ENCODE peak calls at places on chromosomes 5 and 9, in four cellular contexts. N is AG04450, G is neural progenitor cell, L is brain microvascular endothelial cell. Z is an unnamed sample.
A peak's percentile ranks its signal among the peaks of the same experiment; 100 is the strongest.

GRCh38 chr9:133986061-133986460 is 6.1 kb downstream of the VAV2 start:
- DNase-seq in N (no peak), G (no peak), L (no peak), Z (no peak)

GRCh38 chr9:124345751-124346281 is 69.4 kb downstream of the PSMB7 start:
- DNase-seq in L (no peak), G (no peak), N (no peak), Z (no peak)

GRCh38 chr5:149834246-149834855 is 104.2 kb downstream of the PPARGC1B start:
- DNase-seq in N (peak; percentile 86), G (peak; percentile 82), L (peak; percentile 79), Z (peak; percentile 24)

GRCh38 chr9:77293949-77294348 is 116.6 kb downstream of the VPS13A start:
- DNase-seq in G (no peak), N (no peak), L (no peak), Z (no peak)

GRCh38 chr5:169011009-169011408 is 289.9 kb downstream of the SLIT3 start:
- DNase-seq in N (no peak), L (no peak), G (no peak), Z (no peak)

GRCh38 chr9:114112325-114112724 is 13.2 kb upstream of the KIF12 start:
- DNase-seq in L (no peak), N (no peak), G (no peak), Z (no peak)

GRCh38 chr5:139182528-139183296 is 15.5 kb downstream of the SIL1 start:
- DNase-seq in L (no peak), G (no peak), N (no peak), Z (no peak)

GRCh38 chr5:160118349-160119141 is 705 bp downstream of the PWWP2A start:
- DNase-seq in L (no peak), N (no peak), G (no peak), Z (peak; percentile 26)

GRCh38 chr9:7961076-7961475 is 161.5 kb upstream of the DMAC1 start:
- DNase-seq in N (no peak), L (no peak), G (peak; percentile 5), Z (no peak)

GRCh38 chr9:116490321-116490720 is 196.8 kb upstream of the TRIM32 start:
- DNase-seq in L (no peak), N (no peak), G (no peak), Z (no peak)

GRCh38 chr5:113119271-113119924 is 142.8 kb downstream of the DCP2 start:
- DNase-seq in L (no peak), N (no peak), G (no peak), Z (no peak)

GRCh38 chr5:99543841-99544240 is 615.0 kb upstream of the CHD1 start:
- DNase-seq in G (no peak), N (no peak), L (no peak), Z (no peak)

GRCh38 chr5:39740404-39740803 is 315.6 kb upstream of the DAB2 start:
- DNase-seq in G (no peak), N (no peak), L (no peak), Z (no peak)

GRCh38 chr5:45696206-45696836 is at the start of gene HCN1:
- DNase-seq in G (peak; percentile 94), L (peak; percentile 37), N (no peak), Z (no peak)

DNA sequence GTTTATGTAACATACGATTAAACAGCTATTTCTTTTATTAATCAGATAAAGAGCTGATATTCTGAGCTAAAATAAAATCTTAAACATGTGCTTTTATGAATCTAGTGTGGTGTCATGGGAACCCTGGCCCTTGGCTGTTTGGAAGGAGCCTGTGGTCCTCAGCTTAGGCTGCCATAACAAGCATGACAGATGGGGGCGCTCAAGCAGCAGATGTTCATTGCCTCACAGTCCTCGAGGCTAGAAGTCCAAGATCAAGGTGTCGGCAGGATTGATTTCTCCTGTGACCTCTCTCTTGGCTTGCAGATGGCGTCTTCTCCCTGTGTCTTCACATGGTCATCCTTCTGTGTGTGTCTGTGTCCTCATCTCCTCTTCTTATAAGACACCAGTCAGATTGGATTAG is 448.2 kb downstream of the GADD45G start:
- DNase-seq in N (no peak), L (no peak), G (no peak), Z (no peak)
- TF ChIP-seq CTCF in N (peak; percentile 7), L (peak; percentile 18), G (peak; percentile 47), Z (no peak)

DNA sequence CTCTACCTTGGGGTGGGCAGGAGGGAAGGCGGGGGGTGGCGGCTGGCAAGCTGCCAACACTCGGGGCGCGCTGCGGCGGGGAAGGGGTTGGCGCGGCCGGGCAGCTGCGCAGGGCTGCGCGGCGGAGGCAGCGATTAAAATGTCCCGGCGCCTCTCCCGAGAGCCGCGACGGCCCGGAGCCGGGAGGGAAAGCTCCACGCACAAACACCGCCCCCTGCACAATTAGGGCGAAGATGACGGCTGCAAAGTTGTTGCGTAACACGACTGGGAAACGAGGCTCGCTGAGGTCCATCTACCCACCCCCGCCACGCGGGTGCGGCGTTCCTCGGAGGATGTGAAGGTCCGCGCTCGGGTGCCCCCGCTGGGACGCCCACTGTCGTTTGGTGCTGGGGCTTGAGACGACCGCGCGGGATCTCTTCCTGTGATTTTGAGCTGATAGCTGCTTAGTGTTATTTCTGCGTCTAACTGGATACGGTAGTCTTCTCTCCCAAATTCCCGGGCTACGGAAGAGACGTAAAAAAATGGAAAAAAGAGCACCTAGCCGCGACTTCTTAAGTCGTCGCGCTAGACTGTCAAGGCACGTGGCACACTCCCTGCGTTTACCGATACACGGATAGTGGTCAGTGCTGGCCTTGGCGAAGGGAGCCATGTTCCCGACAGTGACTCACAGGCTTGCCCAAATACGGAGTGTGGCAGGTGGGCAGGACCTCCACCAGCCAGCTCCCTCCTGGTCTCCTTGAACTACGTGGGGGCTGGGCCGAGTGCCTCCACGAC is 958 bp upstream of the NFIL3 start:
- DNase-seq in N (peak; percentile 72), L (peak; percentile 75), G (peak; percentile 64), Z (peak; percentile 39)
- TF ChIP-seq CTCF in N (peak; percentile 21), L (peak; percentile 23), G (no peak), Z (no peak)

GRCh38 chr9:129182625-129183494 is 4.8 kb upstream of the IER5L start:
- DNase-seq in L (no peak), N (no peak), G (peak; percentile 86), Z (no peak)
- TF ChIP-seq CTCF in L (peak; percentile 51), N (peak; percentile 42), G (peak; percentile 70), Z (no peak)

DNA sequence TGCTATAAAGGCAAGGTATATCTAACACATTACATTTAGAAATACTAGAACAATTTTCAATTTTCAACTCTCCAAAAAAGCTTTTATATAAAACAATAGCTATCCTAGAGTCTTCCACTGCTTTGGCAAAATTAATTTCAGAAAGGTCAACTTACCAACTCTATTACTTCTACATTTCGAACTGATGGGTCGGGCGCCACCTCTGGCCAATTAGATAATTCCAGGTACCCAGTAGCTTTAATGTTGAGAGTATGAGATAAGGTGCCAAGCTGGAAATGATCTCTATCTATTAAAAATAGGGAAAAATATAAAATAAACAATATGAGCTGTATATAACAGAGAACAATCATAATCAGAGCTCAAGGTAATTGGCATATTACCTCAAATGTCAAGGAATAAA is 166.6 kb downstream of the AP3B1 start:
- DNase-seq in L (no peak), G (peak; percentile 16), N (no peak), Z (no peak)
- TF ChIP-seq CTCF in L (peak; percentile 63), G (peak; percentile 78), N (peak; percentile 24), Z (no peak)

DNA sequence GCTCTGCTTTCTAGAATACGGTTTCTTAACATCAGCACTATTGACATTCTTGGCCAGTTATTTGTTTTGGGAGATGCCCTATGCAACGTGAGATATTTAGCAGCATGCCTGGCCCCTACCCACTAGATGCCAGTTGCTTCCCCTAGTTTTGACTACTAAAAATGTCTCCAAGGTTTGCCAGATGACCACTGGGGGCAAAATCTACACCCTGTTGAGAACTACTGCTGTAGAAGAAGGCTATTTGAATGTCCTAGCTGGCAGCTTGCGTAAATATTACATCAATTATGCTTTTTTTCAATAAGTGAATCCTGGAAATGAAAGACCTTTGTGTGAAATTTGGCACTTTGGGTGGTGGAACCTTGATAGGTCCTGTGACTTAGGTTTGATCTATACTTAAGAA is 5.0 kb downstream of the NCBP1 start:
- DNase-seq in L (no peak), G (peak; percentile 12), N (no peak), Z (no peak)
- TF ChIP-seq CTCF in L (peak; percentile 45), G (peak; percentile 37), N (peak; percentile 26), Z (no peak)

DNA sequence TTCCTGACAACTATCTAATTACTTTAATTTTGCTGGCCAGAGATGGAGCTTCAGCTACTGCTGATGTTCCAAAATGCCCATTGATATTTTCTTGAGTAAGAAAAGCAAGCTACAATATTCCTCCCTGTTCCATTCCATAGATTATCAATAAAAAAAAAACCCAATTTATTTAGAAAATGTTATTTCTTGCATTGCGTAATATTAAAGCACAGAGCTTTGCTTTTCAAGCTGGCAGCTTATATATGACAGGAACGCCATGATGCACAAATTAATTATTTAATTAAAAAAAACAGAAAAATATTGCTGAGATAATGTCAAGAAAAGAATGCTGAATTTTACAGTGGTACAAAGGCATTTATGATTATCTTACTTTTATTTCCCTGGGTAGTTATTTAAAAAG is 47.9 kb downstream of the TRPM3 start:
- DNase-seq in L (no peak), N (no peak), G (no peak), Z (no peak)
- TF ChIP-seq CTCF in L (no peak), N (no peak), G (no peak), Z (no peak)

GRCh38 chr5:15993934-15994333 is 185.7 kb downstream of the MARCHF11 start:
- DNase-seq in N (no peak), G (no peak), L (peak; percentile 34), Z (no peak)
- TF ChIP-seq CTCF in N (peak; percentile 65), G (peak; percentile 32), L (peak; percentile 71), Z (no peak)